ENCODE peak calls at places on chromosomes 16 and 17, in four cellular contexts. N is NCI-H1417 treated with DMSO at 0.1 percent for 48 hours, S is heart left ventricle, A is NCI-H1436. U is an unnamed sample.

GRCh38 chr16:1744338-1744840 is 27.0 kb downstream of the NME3 start:
- DNase-seq in S (no peak), A (no peak), N (no peak), U (no peak)

GRCh38 chr17:21500064-21500463 is 123.9 kb downstream of the KCNJ12 start:
- DNase-seq in A (no peak), N (no peak), S (no peak), U (no peak)

GRCh38 chr16:65121870-65122723 is at the start of gene CDH11:
- DNase-seq in S (peak; percentile 64), N (no peak), A (no peak), U (no peak)

GRCh38 chr17:48622857-48623256 is 3.3 kb downstream of the HOXB9 start:
- DNase-seq in S (no peak), N (no peak), A (no peak), U (no peak)

GRCh38 chr16:30567160-30567990 is 4.1 kb downstream of the ZNF688 start:
- DNase-seq in A (no peak), S (no peak), N (no peak), U (no peak)

GRCh38 chr16:87765776-87766484 is at the start of gene KLHDC4:
- DNase-seq in A (peak; percentile 76), S (peak; percentile 91), N (no peak), U (no peak)

GRCh38 chr16:49592507-49593422 is 219.2 kb downstream of the C16orf78 start:
- DNase-seq in S (peak; percentile 28), N (peak; percentile 8), A (peak; percentile 27), U (no peak)

GRCh38 chr17:57379237-57380054 is 123.1 kb downstream of the MSI2 start:
- DNase-seq in A (no peak), S (no peak), N (no peak), U (no peak)

GRCh38 chr16:12758031-12758669 is 45.5 kb downstream of the CPPED1 start:
- DNase-seq in A (no peak), S (no peak), N (no peak), U (no peak)

GRCh38 chr16:72877374-72878028 is 170.4 kb downstream of the ZFHX3 start:
- DNase-seq in A (no peak), N (no peak), S (no peak), U (no peak)

U was measured in NCI-H187 treated with DMSO at 0.1 percent for 48 hours.